ENCODE peak calls at places on chromosomes 16 and 17, in nine cellular contexts. S, N, T, Y, V, M, P, K and G are unnamed samples.
A peak's percentile ranks its signal among the peaks of the same experiment; 100 is the strongest.

GRCh38 chr17:80879723-80880649 is 111.7 kb upstream of the CHMP6 start:
- DNase-seq in T (no peak), K (peak; percentile 47), V (no peak), S (no peak), P (no peak), Y (peak; percentile 47), M (no peak), N (no peak), G (peak; percentile 39)

GRCh38 chr17:32503251-32504165 is 16.7 kb downstream of the CDK5R1 start:
- DNase-seq in K (peak; percentile 48), P (peak; percentile 56), T (no peak), N (no peak), Y (peak; percentile 74), M (no peak), S (no peak), V (peak; percentile 49), G (peak; percentile 67)

GRCh38 chr16:66444049-66444481 is 17.0 kb downstream of the BEAN1 start:
- DNase-seq in V (no peak), N (no peak), Y (no peak), P (no peak), K (no peak), T (no peak), M (no peak), S (no peak), G (no peak)

GRCh38 chr17:35541434-35541833 is 4.0 kb upstream of the SLFN12L start:
- DNase-seq in V (no peak), M (no peak), P (no peak), S (no peak), T (no peak), K (no peak), N (no peak), Y (no peak), G (no peak)

GRCh38 chr17:3827124-3827773 is 18.8 kb downstream of the NCBP3 start:
- DNase-seq in K (no peak), P (peak; percentile 49), N (peak; percentile 67), M (peak; percentile 47), V (peak; percentile 74), S (peak; percentile 84), Y (peak; percentile 89), T (peak; percentile 61), G (peak; percentile 72)

GRCh38 chr17:40124279-40125141 is 2.7 kb downstream of the MSL1 start:
- DNase-seq in T (no peak), V (peak; percentile 46), Y (no peak), P (no peak), N (no peak), S (no peak), K (no peak), M (no peak), G (no peak)

GRCh38 chr16:50627419-50627818 is 53.7 kb downstream of the SNX20 start:
- DNase-seq in V (peak; percentile 46), K (no peak), S (peak; percentile 24), N (no peak), M (no peak), P (peak; percentile 35), T (no peak), Y (peak; percentile 75), G (peak; percentile 62)

GRCh38 chr16:67077871-67078270 is 31.9 kb upstream of the PHAF1 start:
- DNase-seq in K (no peak), Y (no peak), V (no peak), T (no peak), P (no peak), S (no peak), N (no peak), M (no peak), G (no peak)

GRCh38 chr16:21704733-21705132 is 41.0 kb downstream of the OTOA start:
- DNase-seq in N (no peak), V (no peak), S (no peak), T (no peak), Y (no peak), P (no peak), K (no peak), M (no peak), G (no peak)

GRCh38 chr17:44279586-44280344 is 11.8 kb upstream of the SLC4A1 start:
- DNase-seq in T (peak; percentile 0), K (peak; percentile 82), S (peak; percentile 85), V (peak; percentile 85), Y (peak; percentile 46), M (no peak), N (no peak), P (no peak), G (peak; percentile 42)

GRCh38 chr17:9644910-9645751 is at the start of gene USP43:
- DNase-seq in N (no peak), M (peak; percentile 3), V (peak; percentile 15), T (no peak), K (peak; percentile 84), P (peak; percentile 11), S (no peak), Y (peak; percentile 66), G (peak; percentile 35)

GRCh38 chr17:65557349-65558310 is 3.8 kb downstream of the AXIN2 start:
- DNase-seq in T (no peak), N (no peak), M (no peak), S (peak; percentile 31), P (no peak), K (no peak), Y (peak; percentile 54), V (peak; percentile 68), G (peak; percentile 37)